ENCODE peak calls at places on chromosomes 7 and 10, in five cellular contexts. Z, W, J, R and A are unnamed samples.

GRCh38 chr10:121373411-121373810 is 224.8 kb downstream of the FGFR2 start:
- DNase-seq in Z (no peak), W (peak), J (no peak), R (no peak), A (no peak)

GRCh38 chr10:63713191-63714144 is 192.3 kb downstream of the REEP3 start:
- DNase-seq in Z (no peak), W (no peak), J (peak), R (peak), A (no peak)

GRCh38 chr10:110860576-110861241 is 11.0 kb upstream of the PDCD4 start:
- DNase-seq in Z (no peak), W (peak), J (no peak), R (no peak), A (no peak)

GRCh38 chr7:265998-266850 is 23.7 kb upstream of the FOXL3 start:
- DNase-seq in Z (no peak), W (no peak), J (no peak), R (no peak), A (no peak)

GRCh38 chr10:110641256-110641655 is 2.9 kb upstream of the RBM20 start:
- DNase-seq in Z (peak), W (peak), J (peak), R (peak), A (no peak)

GRCh38 chr7:90624128-90624980 is 28.2 kb downstream of the CDK14 start:
- DNase-seq in Z (no peak), W (no peak), J (no peak), R (peak), A (no peak)

GRCh38 chr10:69750011-69750373 is 51.7 kb upstream of the COL13A1 start:
- DNase-seq in Z (no peak), W (no peak), J (no peak), R (no peak), A (no peak)

GRCh38 chr10:92081641-92082040 is 158.1 kb downstream of the BTAF1 start:
- DNase-seq in Z (no peak), W (no peak), J (no peak), R (no peak), A (no peak)

GRCh38 chr7:105532709-105533460 is 884 bp downstream of the RINT1 start:
- DNase-seq in Z (no peak), W (no peak), J (no peak), R (no peak), A (no peak)

GRCh38 chr10:28586176-28586575 is 53.3 kb downstream of the WAC start:
- DNase-seq in Z (no peak), W (no peak), J (no peak), R (no peak), A (no peak)

GRCh38 chr10:19811517-19811916 is 4.7 kb upstream of the PLXDC2 start:
- DNase-seq in Z (no peak), W (peak), J (peak), R (peak), A (no peak)

GRCh38 chr7:27420702-27421101 is 178.1 kb downstream of the EVX1 start:
- DNase-seq in Z (no peak), W (no peak), J (no peak), R (no peak), A (no peak)

GRCh38 chr10:91389636-91390512 is 20.3 kb upstream of the HECTD2 start:
- DNase-seq in Z (peak), W (peak), J (no peak), R (peak), A (peak)

GRCh38 chr10:79051766-79052165 is 17.0 kb upstream of the ZMIZ1 start:
- DNase-seq in Z (no peak), W (no peak), J (no peak), R (no peak), A (no peak)

GRCh38 chr7:47191876-47192291 is 390.0 kb downstream of the TNS3 start:
- DNase-seq in Z (no peak), W (no peak), J (no peak), R (no peak), A (no peak)

GRCh38 chr7:32591938-32592337 is 96.6 kb downstream of the AVL9 start:
- DNase-seq in Z (no peak), W (no peak), J (no peak), R (no peak), A (no peak)

GRCh38 chr7:29158748-29159147 is 12.4 kb upstream of the CPVL start:
- DNase-seq in Z (no peak), W (no peak), J (no peak), R (no peak), A (no peak)

GRCh38 chr7:4681922-4682620 is at the start of gene FOXK1:
- DNase-seq in Z (peak), W (peak), J (peak), R (peak), A (peak)

GRCh38 chr10:130721971-130722370 is 585.8 kb downstream of the GLRX3 start:
- DNase-seq in Z (no peak), W (no peak), J (no peak), R (no peak), A (no peak)

GRCh38 chr10:132393695-132394181 is 3.3 kb upstream of the PWWP2B start:
- DNase-seq in Z (no peak), W (no peak), J (no peak), R (no peak), A (no peak)

GRCh38 chr10:8138471-8138870 is 84.0 kb downstream of the GATA3 start:
- DNase-seq in Z (no peak), W (no peak), J (no peak), R (peak), A (no peak)

GRCh38 chr10:78210976-78211375 is 177.3 kb downstream of the RPS24 start:
- DNase-seq in Z (no peak), W (no peak), J (no peak), R (no peak), A (no peak)

GRCh38 chr7:130272456-130273080 is 5.9 kb downstream of the CPA2 start:
- DNase-seq in Z (no peak), W (no peak), J (peak), R (no peak), A (no peak)

GRCh38 chr7:134515569-134516468 is 11.5 kb upstream of the AKR1B10 start:
- DNase-seq in Z (no peak), W (no peak), J (no peak), R (peak), A (no peak)

GRCh38 chr7:64870656-64871055 is 32.4 kb upstream of the ZNF273 start:
- DNase-seq in Z (no peak), W (no peak), J (peak), R (no peak), A (no peak)

GRCh38 chr7:24476227-24476626 is 97.0 kb upstream of the PALS2 start:
- DNase-seq in Z (no peak), W (no peak), J (no peak), R (no peak), A (no peak)

GRCh38 chr7:51160990-51161615 is 155.5 kb downstream of the COBL start:
- DNase-seq in Z (peak), W (peak), J (peak), R (peak), A (peak)

GRCh38 chr7:113698556-113699220 is 220.1 kb downstream of the PPP1R3A start:
- DNase-seq in Z (peak), W (peak), J (no peak), R (peak), A (peak)

GRCh38 chr10:132193907-132194552 is 7.3 kb downstream of the DPYSL4 start:
- DNase-seq in Z (peak), W (peak), J (no peak), R (no peak), A (peak)

GRCh38 chr7:119175916-119176627 is 951.6 kb downstream of the ANKRD7 start:
- DNase-seq in Z (peak), W (peak), J (peak), R (peak), A (peak)

GRCh38 chr10:69333205-69333604 is 54.9 kb downstream of the HK1 start:
- DNase-seq in Z (no peak), W (no peak), J (peak), R (no peak), A (no peak)

GRCh38 chr10:12719365-12719764 is 282.1 kb downstream of the CCDC3 start:
- DNase-seq in Z (no peak), W (no peak), J (no peak), R (no peak), A (no peak)

GRCh38 chr7:117270371-117270770 is 52.5 kb downstream of the WNT2 start:
- DNase-seq in Z (no peak), W (no peak), J (no peak), R (peak), A (no peak)

GRCh38 chr10:50604823-50605222 is 18.9 kb downstream of the SGMS1 start:
- DNase-seq in Z (no peak), W (no peak), J (no peak), R (no peak), A (no peak)

GRCh38 chr10:127908106-127908957 is 1.4 kb downstream of the PTPRE start:
- DNase-seq in Z (no peak), W (no peak), J (no peak), R (peak), A (no peak)

GRCh38 chr7:18082169-18082568 is 54.5 kb upstream of the PRPS1L1 start:
- DNase-seq in Z (no peak), W (no peak), J (no peak), R (no peak), A (no peak)

GRCh38 chr7:18087031-18087686 is 59.5 kb upstream of the PRPS1L1 start:
- DNase-seq in Z (no peak), W (no peak), J (peak), R (no peak), A (peak)

GRCh38 chr7:18087687-18088078 is 60.0 kb upstream of the PRPS1L1 start:
- DNase-seq in Z (peak), W (no peak), J (peak), R (no peak), A (peak)

GRCh38 chr7:18081617-18082016 is 54.0 kb upstream of the PRPS1L1 start:
- DNase-seq in Z (no peak), W (no peak), J (no peak), R (no peak), A (no peak)

GRCh38 chr7:18086165-18087030 is 58.8 kb upstream of the PRPS1L1 start:
- DNase-seq in Z (peak), W (peak), J (peak), R (no peak), A (peak)
- TF ChIP-seq CTCF in Z (no peak), W (peak), J (no peak), R (no peak), A (no peak)

GRCh38 chr10:112435013-112435619 is 11.6 kb downstream of the ZDHHC6 start:
- DNase-seq in Z (peak), W (peak), J (no peak), R (peak), A (no peak)
- TF ChIP-seq CTCF in Z (no peak), W (peak), J (peak), R (peak), A (no peak)

DNA sequence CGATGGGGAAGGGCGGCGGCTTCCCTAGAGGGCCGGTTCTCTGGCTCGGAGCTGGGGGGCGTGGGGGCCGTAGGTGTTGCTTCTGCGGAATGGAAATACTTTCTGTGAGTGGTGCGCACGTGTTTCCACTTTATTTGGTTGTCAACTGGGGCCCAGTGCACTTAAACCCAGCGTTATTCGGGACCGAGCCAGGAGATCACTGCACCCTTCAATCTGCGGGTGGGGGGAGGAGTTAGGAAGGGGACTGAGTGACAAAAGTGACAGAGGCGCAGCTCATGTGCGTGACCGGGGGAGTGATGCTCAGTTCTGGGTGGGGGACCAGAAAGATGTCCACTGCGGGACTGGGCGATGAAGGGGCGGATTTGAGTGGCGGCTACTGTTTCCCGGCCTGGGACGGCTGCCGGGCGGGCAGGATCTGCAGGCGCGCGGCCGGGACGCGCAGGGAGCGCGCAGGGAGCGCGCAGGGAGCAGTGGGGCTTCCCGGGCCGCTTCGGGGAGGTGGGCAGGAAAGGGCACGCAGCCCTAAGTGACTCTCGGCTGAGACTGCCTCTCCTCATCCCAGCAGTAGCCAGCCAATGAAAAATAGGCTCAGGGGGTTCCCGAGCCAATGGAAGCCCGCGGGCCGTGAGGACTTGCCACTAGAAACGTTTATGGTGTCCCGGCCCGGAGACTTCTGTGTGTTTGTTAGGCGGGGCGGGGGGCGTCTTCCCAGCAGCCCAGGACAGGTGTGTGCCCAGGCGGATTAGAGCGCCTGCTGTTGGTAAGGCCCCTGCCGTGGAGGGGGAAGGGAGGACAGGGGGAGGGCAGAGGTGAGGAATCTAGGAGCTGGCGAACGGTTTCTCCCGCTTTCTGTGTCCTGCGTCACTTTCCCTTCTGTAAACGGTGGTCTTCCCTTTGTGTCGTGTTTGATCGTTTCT is 54.3 kb upstream of the KDM7A start:
- DNase-seq in Z (no peak), W (peak), J (peak), R (peak), A (peak)
- TF ChIP-seq CTCF in Z (no peak), W (no peak), J (peak), R (no peak), A (no peak)

GRCh38 chr10:24952146-24952700 is at the start of gene PRTFDC1:
- DNase-seq in Z (peak), W (no peak), J (peak), R (no peak), A (peak)
- TF ChIP-seq CTCF in Z (peak), W (no peak), J (no peak), R (peak), A (peak)